ENCODE peak calls at places on chromosomes 12 and 14, in eight cellular contexts. N is LoVo; C is ecto neural progenitor cell; T is stimulated activated CD4-positive, alpha-beta T cell treated with anti-CD3 and anti-CD28 coated beads, TNF-alpha, amount 100 ng/mL, for 4 hours; J is HT1080; F is neural progenitor cell; E is aorta; L is glutamatergic neuron. R is an unnamed sample.

GRCh38 chr12:124713436-124714082 is 146.1 kb upstream of the NCOR2 start:
- DNase-seq in N (no peak), C (no peak), T (peak; percentile 18), J (peak; percentile 61), F (peak; percentile 47), E (peak; percentile 80), L (no peak), R (no peak)

GRCh38 chr14:99318091-99318958 is 46.3 kb upstream of the BCL11B start:
- DNase-seq in N (no peak), C (no peak), T (no peak), J (no peak), F (no peak), E (peak; percentile 67), L (no peak), R (no peak)

GRCh38 chr14:23348297-23348655 is 4.4 kb downstream of the SLC22A17 start:
- DNase-seq in N (no peak), C (peak; percentile 29), T (no peak), J (no peak), F (no peak), E (no peak), L (no peak), R (no peak)

GRCh38 chr12:11513288-11513687 is 117.9 kb upstream of the PRB2 start:
- DNase-seq in N (no peak), C (no peak), T (no peak), J (peak; percentile 41), F (no peak), E (no peak), L (no peak), R (no peak)

GRCh38 chr14:100203962-100204834 is 34.7 kb upstream of the YY1 start:
- DNase-seq in N (no peak), C (no peak), T (no peak), J (no peak), F (no peak), E (no peak), L (no peak), R (no peak)

GRCh38 chr14:104149617-104150141 is 11.3 kb downstream of the KIF26A start:
- DNase-seq in N (no peak), C (peak; percentile 90), T (no peak), J (no peak), F (peak; percentile 87), E (no peak), L (peak; percentile 45), R (no peak)

GRCh38 chr12:9065607-9065856 is 50.2 kb downstream of the A2M start:
- DNase-seq in N (no peak), C (no peak), T (no peak), J (no peak), F (no peak), E (no peak), L (no peak), R (no peak)

GRCh38 chr12:58502236-58502635 is 418.1 kb downstream of the LRIG3 start:
- DNase-seq in N (no peak), C (peak; percentile 62), T (no peak), J (no peak), F (peak; percentile 85), E (no peak), L (no peak), R (peak; percentile 93)

GRCh38 chr12:81329088-81329487 is 251.2 kb downstream of the ACSS3 start:
- DNase-seq in N (peak; percentile 28), C (peak; percentile 48), T (no peak), J (peak; percentile 51), F (peak; percentile 39), E (no peak), L (peak; percentile 19), R (no peak)

GRCh38 chr12:12877145-12877544 is 14.2 kb upstream of the GPRC5A start:
- DNase-seq in N (peak; percentile 68), C (no peak), T (no peak), J (no peak), F (no peak), E (no peak), L (no peak), R (no peak)

GRCh38 chr12:8834230-8834629 is 11.8 kb downstream of the A2ML1 start:
- DNase-seq in N (no peak), C (no peak), T (no peak), J (no peak), F (no peak), E (no peak), L (no peak), R (no peak)

GRCh38 chr12:121537814-121538698 is 42.8 kb downstream of the KDM2B start:
- DNase-seq in N (no peak), C (peak; percentile 75), T (peak; percentile 23), J (no peak), F (peak; percentile 72), E (peak; percentile 81), L (no peak), R (no peak)

GRCh38 chr12:1640630-1641234 is 11.7 kb downstream of the WNT5B start:
- DNase-seq in N (no peak), C (no peak), T (no peak), J (no peak), F (no peak), E (no peak), L (no peak), R (no peak)

GRCh38 chr14:91873476-91874265 is 6.3 kb upstream of the TC2N start:
- DNase-seq in N (no peak), C (no peak), T (no peak), J (peak; percentile 26), F (no peak), E (no peak), L (no peak), R (peak; percentile 3)

GRCh38 chr14:36658091-36659009 is 3.3 kb upstream of the PAX9 start:
- DNase-seq in N (no peak), C (peak; percentile 57), T (no peak), J (no peak), F (peak; percentile 46), E (peak; percentile 73), L (no peak), R (no peak)

GRCh38 chr12:71594214-71594948 is 69.3 kb downstream of the ZFC3H1 start:
- DNase-seq in N (peak; percentile 51), C (no peak), T (no peak), J (no peak), F (no peak), E (no peak), L (no peak), R (no peak)

GRCh38 chr12:76398106-76398505 is 49.9 kb upstream of the BBS10 start:
- DNase-seq in N (no peak), C (no peak), T (no peak), J (no peak), F (no peak), E (no peak), L (no peak), R (no peak)

GRCh38 chr12:32240833-32241232 is 134.2 kb downstream of the BICD1 start:
- DNase-seq in N (no peak), C (peak; percentile 6), T (no peak), J (peak; percentile 54), F (no peak), E (no peak), L (no peak), R (no peak)

GRCh38 chr12:106309671-106310313 is 7.3 kb downstream of the TCP11L2 start:
- DNase-seq in N (no peak), C (no peak), T (no peak), J (peak; percentile 61), F (no peak), E (no peak), L (no peak), R (no peak)

GRCh38 chr14:77031680-77032482 is 3.4 kb upstream of the IRF2BPL start:
- DNase-seq in N (no peak), C (no peak), T (no peak), J (no peak), F (no peak), E (no peak), L (no peak), R (no peak)

GRCh38 chr12:104460973-104461693 is 4.4 kb downstream of the CHST11 start:
- DNase-seq in N (no peak), C (no peak), T (no peak), J (no peak), F (no peak), E (no peak), L (no peak), R (no peak)

GRCh38 chr14:81319946-81320345 is 80.2 kb downstream of the STON2 start:
- DNase-seq in N (no peak), C (no peak), T (no peak), J (no peak), F (no peak), E (no peak), L (no peak), R (no peak)

GRCh38 chr14:58301416-58301815 is 3.1 kb downstream of the ARID4A start:
- DNase-seq in N (no peak), C (no peak), T (no peak), J (no peak), F (no peak), E (no peak), L (no peak), R (no peak)

GRCh38 chr12:93378373-93379310 is 917 bp downstream of the NUDT4 start:
- DNase-seq in N (peak; percentile 41), C (peak; percentile 72), T (peak; percentile 27), J (peak; percentile 50), F (peak; percentile 67), E (no peak), L (peak; percentile 48), R (peak; percentile 66)

GRCh38 chr12:57475271-57476161 is 4.2 kb downstream of the ARHGAP9 start:
- DNase-seq in N (no peak), C (peak; percentile 71), T (no peak), J (no peak), F (peak; percentile 68), E (no peak), L (peak; percentile 35), R (no peak)

GRCh38 chr14:94458096-94458495 is 5.5 kb upstream of the SERPINA11 start:
- DNase-seq in N (no peak), C (no peak), T (no peak), J (no peak), F (no peak), E (no peak), L (no peak), R (no peak)

GRCh38 chr12:68375701-68376469 is 43.7 kb upstream of the MDM1 start:
- DNase-seq in N (no peak), C (peak; percentile 40), T (no peak), J (no peak), F (no peak), E (no peak), L (no peak), R (peak; percentile 20)

GRCh38 chr14:100770605-100771120 is 44.0 kb downstream of the DLK1 start:
- DNase-seq in N (no peak), C (no peak), T (no peak), J (no peak), F (no peak), E (peak; percentile 40), L (no peak), R (no peak)

GRCh38 chr12:100254876-100255275 is 12.0 kb downstream of the DEPDC4 start:
- DNase-seq in N (no peak), C (no peak), T (no peak), J (no peak), F (no peak), E (no peak), L (no peak), R (no peak)

GRCh38 chr14:64928239-64929002 is 14.1 kb downstream of the GPX2 start:
- DNase-seq in N (no peak), C (no peak), T (no peak), J (no peak), F (no peak), E (no peak), L (no peak), R (no peak)

GRCh38 chr14:90883782-90884181 is 67.6 kb upstream of the TTC7B start:
- DNase-seq in N (no peak), C (no peak), T (no peak), J (peak; percentile 16), F (no peak), E (no peak), L (no peak), R (no peak)

R was measured in NCI-H1105 treated with DMSO at 0.1 percent for 48 hours.